ENCODE peak calls at places on chromosomes 2 and 18, in nine cellular contexts. M is cardiac fibroblast; F is esophagus squamous epithelium; Q is mucosa of descending colon; X is brain microvascular endothelial cell; V is CD4-positive, CD25-positive, alpha-beta regulatory T cell; P is prostate gland; Y is adrenal gland; K is tibial artery. W is an unnamed sample.

GRCh38 chr18:41069166-41069565 is 885.9 kb upstream of the PIK3C3 start:
- DNase-seq in M (no peak), F (no peak), Q (no peak), X (no peak), V (no peak), P (no peak), Y (no peak), K (no peak), W (no peak)

GRCh38 chr2:175187378-175187777 is 5.9 kb upstream of the ATP5MC3 start:
- DNase-seq in M (peak), F (no peak), Q (no peak), X (no peak), V (peak), P (no peak), Y (no peak), K (no peak), W (no peak)

GRCh38 chr2:127392133-127392827 is 4.5 kb upstream of the MAP3K2 start:
- DNase-seq in M (peak), F (no peak), Q (no peak), X (no peak), V (no peak), P (no peak), Y (no peak), K (no peak), W (no peak)

GRCh38 chr2:31168291-31168690 is 30.1 kb upstream of the GALNT14 start:
- DNase-seq in M (peak), F (no peak), Q (no peak), X (peak), V (no peak), P (no peak), Y (no peak), K (no peak), W (no peak)

GRCh38 chr2:46831037-46831868 is 84.4 kb downstream of the MCFD2 start:
- DNase-seq in M (peak), F (no peak), Q (no peak), X (no peak), V (no peak), P (no peak), Y (no peak), K (peak), W (no peak)

GRCh38 chr2:64201086-64201627 is 56.9 kb upstream of the PELI1 start:
- DNase-seq in M (no peak), F (no peak), Q (no peak), X (no peak), V (no peak), P (no peak), Y (no peak), K (no peak), W (no peak)

GRCh38 chr2:217335341-217335966 is 475.6 kb upstream of the TNP1 start:
- DNase-seq in M (no peak), F (no peak), Q (no peak), X (no peak), V (no peak), P (no peak), Y (peak), K (no peak), W (no peak)

GRCh38 chr2:232237460-232237859 is 141.1 kb upstream of the ALPP start:
- DNase-seq in M (no peak), F (no peak), Q (no peak), X (no peak), V (peak), P (no peak), Y (no peak), K (no peak), W (no peak)

GRCh38 chr2:234304945-234305344 is 191.9 kb downstream of the ARL4C start:
- DNase-seq in M (peak), F (no peak), Q (no peak), X (peak), V (no peak), P (no peak), Y (no peak), K (no peak), W (no peak)

GRCh38 chr2:28608829-28609400 is 113.1 kb downstream of the PLB1 start:
- DNase-seq in M (no peak), F (no peak), Q (no peak), X (no peak), V (no peak), P (no peak), Y (no peak), K (no peak), W (no peak)

GRCh38 chr2:179857236-179857635 is 4.2 kb downstream of the ZNF385B start:
- DNase-seq in M (no peak), F (no peak), Q (no peak), X (no peak), V (no peak), P (no peak), Y (no peak), K (no peak), W (no peak)

GRCh38 chr2:98533547-98533946 is 74.8 kb downstream of the COA5 start:
- DNase-seq in M (no peak), F (no peak), Q (no peak), X (no peak), V (no peak), P (no peak), Y (no peak), K (no peak), W (no peak)

DNA sequence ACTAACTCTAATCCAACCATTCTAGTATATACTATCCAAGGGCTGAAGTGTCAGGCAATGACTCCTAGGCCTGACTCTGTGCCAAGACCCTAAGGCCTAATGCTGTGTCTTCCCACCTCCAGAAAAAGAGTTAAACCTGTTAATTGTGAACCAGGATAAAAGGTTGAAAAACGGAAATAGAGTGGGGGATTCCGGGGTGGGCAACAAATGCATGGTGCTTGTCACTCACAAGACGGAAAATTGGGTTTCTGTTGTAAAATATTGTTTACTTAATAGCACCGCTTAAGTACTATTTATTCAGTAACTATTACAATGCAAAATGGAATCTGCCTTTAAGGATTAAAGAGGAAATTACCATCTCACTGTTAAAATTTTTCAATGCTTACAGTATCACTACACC is 3.2 kb downstream of the STK17B start:
- DNase-seq in M (peak), F (no peak), Q (no peak), X (peak), V (peak), P (no peak), Y (no peak), K (no peak), W (no peak)
- H3K4me3 ChIP-seq in M (no peak), F (no peak), Q (no peak), X (peak), V (peak), P (peak), Y (no peak), K (peak), W (no peak)

DNA sequence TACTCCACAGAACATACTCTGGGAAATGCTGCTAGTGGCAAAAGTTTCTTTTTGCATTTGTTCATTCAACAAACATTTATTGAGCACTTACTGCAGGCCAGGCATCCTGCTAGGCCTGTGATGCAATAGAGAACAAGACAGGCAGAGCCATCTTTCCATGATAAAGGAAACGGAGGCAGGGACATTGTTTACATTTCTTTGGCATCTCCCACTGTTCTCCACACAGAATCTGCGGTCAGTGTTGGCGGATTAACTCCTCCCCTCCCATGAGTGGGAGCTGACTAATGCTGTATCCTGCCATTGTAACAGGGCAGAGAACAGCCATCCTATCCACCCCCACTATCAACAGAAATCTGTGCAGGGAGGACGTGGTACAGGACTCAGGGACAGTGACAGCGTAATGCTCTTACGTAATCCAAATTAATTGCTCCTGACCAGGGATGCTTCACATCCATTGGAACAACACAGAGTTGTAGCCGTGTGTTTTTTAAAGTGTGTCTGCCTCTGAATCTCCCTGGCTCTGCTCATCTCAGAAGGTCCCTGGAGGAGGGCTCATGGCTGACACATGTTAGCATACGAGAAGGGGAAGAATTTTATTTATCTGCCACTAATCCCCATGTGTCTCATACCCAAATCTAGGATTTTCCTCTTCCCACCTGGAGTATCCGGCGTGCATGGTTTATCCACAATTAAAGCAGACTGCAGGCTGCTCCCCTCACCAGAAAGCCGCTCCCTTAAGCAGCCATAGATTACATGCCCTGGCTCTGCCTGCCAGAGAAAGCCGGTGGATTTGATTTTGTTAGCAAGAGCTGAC is 32.3 kb downstream of the STEAP3 start:
- DNase-seq in M (peak), F (no peak), Q (no peak), X (peak), V (no peak), P (no peak), Y (peak), K (no peak), W (no peak)
- H3K4me3 ChIP-seq in M (no peak), F (no peak), Q (no peak), X (no peak), V (no peak), P (no peak), Y (no peak), K (no peak), W (no peak)

GRCh38 chr2:40653829-40654228 is 201.9 kb upstream of the SLC8A1 start:
- DNase-seq in M (peak), F (no peak), Q (no peak), X (no peak), V (no peak), P (no peak), Y (no peak), K (no peak), W (no peak)

GRCh38 chr2:40654346-40654745 is 202.5 kb upstream of the SLC8A1 start:
- DNase-seq in M (no peak), F (no peak), Q (no peak), X (no peak), V (no peak), P (no peak), Y (no peak), K (no peak), W (no peak)

GRCh38 chr2:40646642-40647041 is 194.8 kb upstream of the SLC8A1 start:
- DNase-seq in M (no peak), F (no peak), Q (no peak), X (no peak), V (no peak), P (no peak), Y (no peak), K (no peak), W (no peak)

GRCh38 chr2:40652155-40652554 is 200.3 kb upstream of the SLC8A1 start:
- DNase-seq in M (no peak), F (no peak), Q (no peak), X (no peak), V (no peak), P (no peak), Y (no peak), K (no peak), W (no peak)
- H3K4me3 ChIP-seq in M (no peak), F (no peak), Q (no peak), X (no peak), V (no peak), P (no peak), Y (no peak), K (no peak), W (no peak)

GRCh38 chr2:190545082-190545481 is 10.6 kb upstream of the NEMP2 start:
- DNase-seq in M (peak), F (no peak), Q (no peak), X (no peak), V (no peak), P (no peak), Y (no peak), K (no peak), W (no peak)
- H3K4me3 ChIP-seq in M (peak), F (no peak), Q (no peak), X (peak), V (no peak), P (no peak), Y (no peak), K (peak), W (no peak)